ENCODE peak calls at places on chromosomes 12 and 14, in seven cellular contexts. L, R, H, E, J, D and X are unnamed samples.

GRCh38 chr14:79165460-79166080 is 995.4 kb downstream of the NRXN3 start:
- DNase-seq in H (no peak), D (no peak), J (no peak), E (no peak), L (no peak), R (no peak), X (no peak)

GRCh38 chr12:125453751-125454150 is 388.5 kb downstream of the AACS start:
- DNase-seq in H (peak), J (no peak), R (no peak), E (no peak), D (no peak), L (no peak), X (no peak)

GRCh38 chr14:23727566-23728335 is 91.6 kb downstream of the DHRS2 start:
- DNase-seq in H (no peak), D (peak), L (peak), J (no peak), R (peak), E (no peak), X (no peak)

GRCh38 chr12:77019920-77020319 is 45.4 kb downstream of the E2F7 start:
- DNase-seq in R (no peak), E (no peak), H (no peak), J (no peak), D (no peak), L (no peak), X (no peak)

GRCh38 chr14:99860219-99860618 is 67.0 kb downstream of the EML1 start:
- DNase-seq in R (no peak), D (no peak), J (no peak), L (no peak), H (no peak), E (no peak), X (no peak)

GRCh38 chr12:2301531-2302461 is 249.0 kb downstream of the CACNA1C start:
- DNase-seq in D (no peak), J (no peak), L (no peak), H (no peak), R (peak), E (no peak), X (no peak)

GRCh38 chr14:100771121-100771800 is 44.6 kb downstream of the DLK1 start:
- DNase-seq in D (no peak), H (no peak), J (no peak), L (no peak), E (no peak), R (no peak), X (no peak)

GRCh38 chr12:52156757-52157565 is 34.9 kb downstream of the KRT80 start:
- DNase-seq in E (peak), D (peak), H (peak), J (no peak), R (peak), L (peak), X (no peak)

GRCh38 chr12:129909051-129910020 is 5.5 kb upstream of the TMEM132D start:
- DNase-seq in H (no peak), E (peak), D (no peak), J (no peak), L (no peak), R (no peak), X (no peak)

GRCh38 chr12:98154850-98155249 is 360.5 kb upstream of the TMPO start:
- DNase-seq in R (peak), D (peak), E (peak), L (peak), H (no peak), J (no peak), X (peak)

GRCh38 chr12:65229441-65229840 is 49.0 kb upstream of the MSRB3 start:
- DNase-seq in D (no peak), R (peak), J (no peak), H (no peak), E (no peak), L (no peak), X (peak)

GRCh38 chr12:68236421-68237059 is 10.9 kb upstream of the IL26 start:
- DNase-seq in D (no peak), R (no peak), J (no peak), E (no peak), L (no peak), H (no peak), X (no peak)

GRCh38 chr14:77222546-77223225 is 41.1 kb downstream of the TMEM63C start:
- DNase-seq in L (no peak), D (no peak), H (no peak), E (no peak), R (no peak), J (no peak), X (no peak)
- H3K4me3 ChIP-seq in L (no peak), D (no peak), H (no peak), E (no peak), R (no peak), J (no peak), X (no peak)

DNA sequence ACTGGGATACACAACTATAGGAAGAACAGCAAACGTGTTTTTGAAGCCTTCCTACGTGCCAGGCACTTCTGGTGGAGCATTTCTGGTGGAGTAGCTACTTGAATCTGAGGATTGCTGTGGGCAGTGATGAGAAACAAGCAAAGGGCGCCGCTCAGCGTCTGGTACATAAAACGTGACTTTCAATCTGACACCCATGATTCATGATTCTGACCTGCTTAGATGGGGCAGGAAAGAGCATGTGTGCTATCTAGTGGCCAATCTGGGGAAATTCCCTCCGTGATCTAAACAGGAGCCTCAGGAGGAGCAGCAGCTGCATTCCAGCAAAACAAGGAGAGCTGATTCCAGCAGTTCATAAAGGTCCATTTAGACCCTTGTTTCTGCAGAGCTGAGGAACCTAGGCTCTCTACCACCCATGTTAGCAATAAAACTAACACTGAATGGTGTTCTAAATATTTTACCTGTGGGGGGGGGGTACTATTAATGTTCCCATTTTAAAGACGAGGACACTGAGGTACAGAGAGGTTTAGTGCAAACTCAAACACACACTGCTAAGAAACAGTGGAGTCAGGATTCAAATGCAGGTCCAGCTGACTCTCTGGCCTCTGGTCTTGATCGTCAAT is 37.8 kb downstream of the PAH start:
- DNase-seq in E (no peak), L (peak), R (no peak), D (peak), J (peak), H (peak), X (peak)
- TF ChIP-seq CTCF in E (no peak), L (peak), R (no peak), D (peak), J (peak), H (peak), X (peak)

GRCh38 chr12:91894911-91895310 is 250.7 kb downstream of the BTG1 start:
- DNase-seq in H (no peak), J (no peak), E (no peak), L (no peak), R (no peak), D (no peak), X (no peak)

GRCh38 chr12:91900971-91901370 is 244.7 kb downstream of the BTG1 start:
- DNase-seq in L (no peak), H (no peak), E (no peak), R (no peak), J (no peak), D (no peak), X (no peak)

GRCh38 chr12:91893476-91893875 is 252.2 kb downstream of the BTG1 start:
- DNase-seq in R (no peak), E (no peak), J (no peak), H (no peak), L (peak), D (peak), X (no peak)

GRCh38 chr12:91899056-91899455 is 246.6 kb downstream of the BTG1 start:
- DNase-seq in D (peak), R (no peak), J (no peak), H (no peak), L (no peak), E (no peak), X (no peak)

DNA sequence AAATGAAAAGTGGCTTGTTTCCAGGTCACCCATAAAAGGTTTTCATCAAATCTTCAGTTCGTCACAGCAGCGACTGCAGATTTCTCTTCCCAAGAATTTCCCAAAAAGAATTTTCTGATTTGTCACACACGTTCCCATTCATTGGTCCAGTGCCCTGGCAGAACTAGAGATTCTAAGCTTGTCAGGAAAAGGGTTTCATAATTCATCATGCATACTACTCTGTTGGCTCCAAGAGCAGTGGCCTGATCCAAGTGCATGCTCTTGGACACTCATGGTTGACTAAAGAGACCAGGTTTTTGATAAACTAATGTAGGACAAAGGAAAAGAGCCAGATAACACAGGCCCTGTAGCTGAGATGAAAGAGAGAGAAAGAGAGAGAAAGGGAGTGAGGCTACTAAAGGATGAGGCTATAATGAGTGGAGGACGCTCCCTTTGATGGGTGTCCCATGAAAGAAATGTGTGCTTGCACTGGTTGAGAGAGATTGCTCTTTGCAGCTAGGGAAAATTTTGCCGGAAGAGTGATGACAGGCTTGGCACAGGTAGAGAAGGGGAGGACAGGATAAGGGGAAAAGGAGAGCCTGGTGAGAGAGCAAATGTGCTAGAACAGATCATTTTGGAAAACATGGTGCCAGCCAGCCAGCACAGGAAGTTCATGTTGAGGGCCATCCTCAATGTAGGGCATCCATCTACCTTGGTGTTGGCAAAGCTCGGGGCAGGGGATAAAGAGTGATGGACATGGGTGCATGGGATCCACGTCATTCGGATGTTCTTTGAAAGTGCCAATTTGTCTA is 248.7 kb downstream of the BTG1 start:
- DNase-seq in J (no peak), H (no peak), E (no peak), D (no peak), R (no peak), L (no peak), X (no peak)
- H3K4me3 ChIP-seq in J (no peak), H (no peak), E (no peak), D (no peak), R (no peak), L (no peak), X (no peak)

DNA sequence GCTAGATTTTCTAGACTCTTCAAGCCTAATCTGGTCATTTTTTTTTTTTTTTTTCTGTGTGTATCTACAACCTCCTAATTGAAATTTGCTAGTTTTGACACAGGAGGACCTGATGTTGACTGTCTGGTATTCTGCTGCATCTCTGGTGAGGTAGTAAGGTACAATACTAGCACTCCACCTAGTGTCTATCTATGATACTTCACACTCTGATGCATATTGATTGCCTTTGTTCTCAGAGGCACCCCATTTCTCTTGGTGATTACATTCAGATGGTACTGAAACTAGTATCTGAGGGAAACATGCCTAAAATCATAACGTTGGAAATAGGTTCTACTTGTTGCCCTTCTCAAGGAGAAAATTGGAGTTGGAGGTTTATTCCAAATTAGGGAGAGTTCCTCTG is 930.5 kb upstream of the NOVA1 start:
- DNase-seq in D (no peak), L (no peak), E (no peak), R (peak), J (peak), H (no peak), X (peak)
- TF ChIP-seq CTCF in D (peak), L (peak), E (no peak), R (peak), J (peak), H (peak), X (peak)